ENCODE peak calls at places on chromosomes 1 and 21, in ten cellular contexts. C, T, U, I, F, B, K, R, H and P are unnamed samples.

GRCh38 chr1:161307892-161308638 is 1.7 kb downstream of the MPZ start:
- DNase-seq in C (no peak), T (no peak), U (no peak), I (no peak), F (no peak), B (no peak), K (no peak), R (no peak), H (no peak), P (no peak)

GRCh38 chr1:58732087-58732486 is 32.2 kb upstream of the MYSM1 start:
- DNase-seq in C (no peak), T (peak), U (no peak), I (no peak), F (no peak), B (no peak), K (peak), R (peak), H (no peak), P (no peak)

GRCh38 chr1:54993140-54993539 is 5.6 kb upstream of the BSND start:
- DNase-seq in C (no peak), T (no peak), U (no peak), I (no peak), F (no peak), B (no peak), K (no peak), R (no peak), H (no peak), P (no peak)

GRCh38 chr1:92879316-92879968 is 47.6 kb downstream of the RPL5 start:
- DNase-seq in C (no peak), T (no peak), U (no peak), I (no peak), F (no peak), B (no peak), K (no peak), R (no peak), H (no peak), P (no peak)

GRCh38 chr1:7374761-7375160 is 396.3 kb upstream of the VAMP3 start:
- DNase-seq in C (no peak), T (no peak), U (no peak), I (no peak), F (no peak), B (no peak), K (no peak), R (no peak), H (no peak), P (no peak)

GRCh38 chr1:200556005-200556404 is 64.5 kb downstream of the KIF14 start:
- DNase-seq in C (no peak), T (no peak), U (no peak), I (no peak), F (no peak), B (no peak), K (no peak), R (no peak), H (peak), P (no peak)

GRCh38 chr21:21200103-21200938 is 202.1 kb downstream of the NCAM2 start:
- DNase-seq in C (no peak), T (peak), U (no peak), I (no peak), F (no peak), B (no peak), K (peak), R (peak), H (peak), P (no peak)

GRCh38 chr21:39681257-39681656 is 63.7 kb upstream of the IGSF5 start:
- DNase-seq in C (no peak), T (no peak), U (no peak), I (no peak), F (no peak), B (no peak), K (peak), R (peak), H (peak), P (no peak)

GRCh38 chr1:23598424-23598823 is 39.1 kb upstream of the ID3 start:
- DNase-seq in C (no peak), T (no peak), U (no peak), I (no peak), F (no peak), B (no peak), K (no peak), R (no peak), H (peak), P (no peak)

GRCh38 chr1:225738763-225739162 is 38.9 kb upstream of the SRP9 start:
- DNase-seq in C (no peak), T (no peak), U (no peak), I (no peak), F (no peak), B (no peak), K (no peak), R (no peak), H (no peak), P (no peak)

GRCh38 chr1:200774311-200774710 is 35.6 kb downstream of the CAMSAP2 start:
- DNase-seq in C (no peak), T (no peak), U (no peak), I (no peak), F (no peak), B (no peak), K (no peak), R (no peak), H (no peak), P (no peak)

GRCh38 chr1:1915911-1916835 is 1.1 kb downstream of the CALML6 start:
- DNase-seq in C (no peak), T (no peak), U (no peak), I (no peak), F (no peak), B (no peak), K (no peak), R (no peak), H (no peak), P (no peak)

GRCh38 chr21:40685121-40685630 is 161.8 kb downstream of the DSCAM start:
- DNase-seq in C (no peak), T (no peak), U (no peak), I (no peak), F (peak), B (no peak), K (no peak), R (no peak), H (no peak), P (no peak)

GRCh38 chr1:2929335-2929734 is 91.9 kb upstream of the ACTRT2 start:
- DNase-seq in C (no peak), T (no peak), U (no peak), I (no peak), F (no peak), B (no peak), K (no peak), R (no peak), H (no peak), P (no peak)

GRCh38 chr1:235470741-235471439 is 33.4 kb downstream of the B3GALNT2 start:
- DNase-seq in C (no peak), T (no peak), U (no peak), I (peak), F (no peak), B (no peak), K (no peak), R (no peak), H (no peak), P (no peak)

GRCh38 chr1:48937732-48938131 is 161.0 kb upstream of the BEND5 start:
- DNase-seq in C (no peak), T (no peak), U (no peak), I (no peak), F (no peak), B (no peak), K (no peak), R (no peak), H (no peak), P (no peak)